ENCODE peak calls at places on chromosomes 11 and 22, in eight cellular contexts. L is upper lobe of right lung, X is testis, O is neural progenitor cell, T is SJSA1, A is stomach, N is RWPE2, E is right lobe of liver. M is an unnamed sample. For H3K9me3, the result is how much of the 10 kb centered on the place peaks cover.

GRCh38 chr22:40334899-40335298 is 11.4 kb upstream of the ADSL start:
- DNase-seq in L (no peak), X (no peak), O (no peak), T (no peak), A (no peak), N (no peak), E (no peak), M (no peak)

GRCh38 chr11:82174610-82175009 is 559.1 kb downstream of the FAM181B start:
- DNase-seq in L (no peak), X (no peak), O (peak), T (no peak), A (no peak), N (no peak), E (no peak), M (no peak)

GRCh38 chr11:69149646-69150045 is 6.1 kb upstream of the SMIM38 start:
- DNase-seq in L (peak), X (no peak), O (no peak), T (no peak), A (no peak), N (no peak), E (no peak), M (no peak)

GRCh38 chr11:125423247-125423849 is 72.7 kb downstream of the FEZ1 start:
- DNase-seq in L (no peak), X (no peak), O (no peak), T (no peak), A (no peak), N (no peak), E (no peak), M (no peak)

GRCh38 chr11:417652-418342 is 3.0 kb upstream of the SIGIRR start:
- DNase-seq in L (no peak), X (no peak), O (no peak), T (no peak), A (no peak), N (no peak), E (peak), M (no peak)

GRCh38 chr22:22827187-22827948 is 60.2 kb upstream of the IGLL5 start:
- DNase-seq in L (no peak), X (no peak), O (no peak), T (no peak), A (no peak), N (no peak), E (no peak), M (no peak)

GRCh38 chr11:2754008-2754407 is 54.2 kb upstream of the KCNQ1OT1 start:
- DNase-seq in L (peak), X (no peak), O (no peak), T (no peak), A (no peak), N (peak), E (peak), M (no peak)

GRCh38 chr22:45608763-45609180 is 62.9 kb upstream of the ATXN10 start:
- DNase-seq in L (no peak), X (no peak), O (no peak), T (peak), A (no peak), N (no peak), E (no peak), M (no peak)

GRCh38 chr22:31039393-31039792 is 41.7 kb upstream of the SMTN start:
- DNase-seq in L (no peak), X (peak), O (no peak), T (no peak), A (no peak), N (no peak), E (no peak), M (peak)

GRCh38 chr11:126494831-126495230 is 139.3 kb downstream of the ST3GAL4 start:
- DNase-seq in L (peak), X (no peak), O (no peak), T (no peak), A (no peak), N (no peak), E (no peak), M (no peak)

GRCh38 chr11:12052676-12053605 is 44.5 kb upstream of the DKK3 start:
- DNase-seq in L (no peak), X (no peak), O (no peak), T (no peak), A (no peak), N (no peak), E (peak), M (no peak)

GRCh38 chr11:79414644-79415317 is 26.0 kb downstream of the TENM4 start:
- DNase-seq in L (no peak), X (no peak), O (no peak), T (no peak), A (no peak), N (no peak), E (no peak), M (no peak)

GRCh38 chr22:45170001-45170466 is 6.3 kb downstream of the NUP50 start:
- DNase-seq in L (no peak), X (peak), O (no peak), T (no peak), A (no peak), N (no peak), E (no peak), M (no peak)

GRCh38 chr11:121291896-121292502 is 572 bp upstream of the SC5D start:
- DNase-seq in L (no peak), X (no peak), O (no peak), T (no peak), A (no peak), N (no peak), E (no peak), M (no peak)

GRCh38 chr11:65716774-65717405 is 3.7 kb downstream of the RNASEH2C start:
- DNase-seq in L (no peak), X (no peak), O (no peak), T (no peak), A (no peak), N (no peak), E (no peak), M (no peak)

GRCh38 chr11:14435717-14436116 is 63.9 kb downstream of the COPB1 start:
- DNase-seq in L (no peak), X (no peak), O (no peak), T (no peak), A (no peak), N (no peak), E (no peak), M (no peak)

GRCh38 chr22:29816539-29816938 is 21.5 kb downstream of the ASCC2 start:
- DNase-seq in L (no peak), X (no peak), O (no peak), T (no peak), A (no peak), N (no peak), E (no peak), M (no peak)

GRCh38 chr22:31436132-31436531 is 36.7 kb downstream of the DRG1 start:
- DNase-seq in L (no peak), X (no peak), O (no peak), T (no peak), A (no peak), N (no peak), E (no peak), M (no peak)

GRCh38 chr11:16321148-16321547 is 35.2 kb downstream of the SOX6 start:
- DNase-seq in L (no peak), X (no peak), O (no peak), T (no peak), A (no peak), N (no peak), E (no peak), M (no peak)

GRCh38 chr11:22869325-22869724 is 9.1 kb upstream of the CCDC179 start:
- DNase-seq in L (no peak), X (no peak), O (no peak), T (no peak), A (no peak), N (no peak), E (no peak), M (no peak)

GRCh38 chr22:22210889-22211833 is 33.4 kb upstream of the VPREB1 start:
- DNase-seq in L (no peak), X (no peak), O (no peak), T (no peak), A (no peak), N (no peak), E (no peak), M (no peak)

GRCh38 chr11:1020211-1020905 is 16.2 kb downstream of the MUC6 start:
- DNase-seq in L (no peak), X (no peak), O (no peak), T (no peak), A (no peak), N (no peak), E (no peak), M (no peak)

GRCh38 chr11:100927579-100927978 is 202.0 kb downstream of the PGR start:
- DNase-seq in L (no peak), X (no peak), O (peak), T (no peak), A (no peak), N (no peak), E (no peak), M (no peak)

GRCh38 chr22:25076281-25076680 is 123.4 kb upstream of the CRYBB3 start:
- DNase-seq in L (no peak), X (no peak), O (no peak), T (no peak), A (no peak), N (no peak), E (no peak), M (no peak)

GRCh38 chr22:30876221-30876751 is 92.3 kb downstream of the MORC2 start:
- DNase-seq in L (peak), X (no peak), O (no peak), T (no peak), A (no peak), N (no peak), E (peak), M (no peak)

GRCh38 chr22:36237462-36238347 is 1.6 kb downstream of the APOL2 start:
- DNase-seq in L (no peak), X (no peak), O (no peak), T (peak), A (no peak), N (no peak), E (peak), M (no peak)

GRCh38 chr11:85806876-85807275 is 4.1 kb downstream of the SYTL2 start:
- DNase-seq in L (no peak), X (no peak), O (no peak), T (no peak), A (no peak), N (no peak), E (no peak), M (no peak)

GRCh38 chr22:43854151-43854785 is 8.0 kb downstream of the SULT4A1 start:
- DNase-seq in L (peak), X (no peak), O (no peak), T (no peak), A (no peak), N (no peak), E (no peak), M (no peak)

GRCh38 chr11:75577198-75577597 is 15.1 kb downstream of the SERPINH1 start:
- DNase-seq in L (peak), X (peak), O (peak), T (no peak), A (peak), N (no peak), E (peak), M (no peak)

GRCh38 chr22:27220349-27220748 is 563.0 kb downstream of the MIAT start:
- DNase-seq in L (no peak), X (no peak), O (no peak), T (no peak), A (no peak), N (no peak), E (no peak), M (no peak)

DNA sequence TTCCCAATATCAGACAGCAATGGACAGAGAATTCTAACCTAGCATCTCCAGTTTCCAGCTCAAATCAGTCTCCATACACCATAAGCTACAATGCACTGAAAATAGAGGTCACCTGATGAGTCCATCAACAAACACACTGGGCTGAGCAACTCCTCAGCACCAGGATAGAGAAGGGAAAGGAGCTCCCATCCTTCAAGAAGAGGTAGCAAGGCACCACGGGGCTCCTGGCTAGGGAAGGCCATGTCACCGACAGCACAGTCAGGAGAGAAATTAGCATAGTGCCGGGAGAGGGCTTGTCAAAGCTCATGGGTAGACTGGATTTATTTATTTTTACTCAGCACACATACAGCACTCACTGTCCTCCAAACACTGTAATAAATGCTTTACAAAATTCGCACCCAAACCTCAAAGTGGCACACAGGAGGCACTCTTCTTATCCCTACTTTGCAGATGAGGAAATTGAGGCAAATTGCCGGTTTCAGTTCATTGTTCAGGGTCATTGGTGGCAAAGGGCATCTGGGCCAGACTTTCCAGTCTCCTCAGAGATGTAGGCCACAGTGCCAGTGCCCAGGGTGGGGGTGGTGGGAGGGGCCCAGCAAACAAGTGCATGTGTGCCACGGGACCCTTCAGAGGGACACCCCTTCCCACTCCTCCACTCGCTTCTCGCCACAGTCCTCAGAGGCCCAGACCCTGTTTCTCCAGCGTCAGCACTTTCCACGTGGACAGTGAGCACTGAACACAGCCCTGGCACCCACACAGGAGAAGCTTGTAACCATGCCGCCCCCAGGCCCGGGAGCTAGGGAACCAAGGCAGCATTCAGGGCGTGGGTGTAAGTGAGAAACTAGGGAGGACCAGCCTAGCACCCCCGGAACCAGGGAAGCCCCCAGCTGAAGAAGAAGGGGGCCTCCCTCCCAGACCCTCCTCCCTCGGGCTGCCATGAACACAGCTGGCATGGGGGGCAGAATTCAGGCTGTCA is 1417.4 kb downstream of the TBC1D22A start:
- DNase-seq in L (no peak), X (no peak), O (no peak), T (peak), A (no peak), N (no peak), E (no peak), M (no peak)
- H3K9me3 ChIP-seq in L (under half), X (under half), O (under half), T (under half), A (under half), N (under half), E (under half), M (under half)

DNA sequence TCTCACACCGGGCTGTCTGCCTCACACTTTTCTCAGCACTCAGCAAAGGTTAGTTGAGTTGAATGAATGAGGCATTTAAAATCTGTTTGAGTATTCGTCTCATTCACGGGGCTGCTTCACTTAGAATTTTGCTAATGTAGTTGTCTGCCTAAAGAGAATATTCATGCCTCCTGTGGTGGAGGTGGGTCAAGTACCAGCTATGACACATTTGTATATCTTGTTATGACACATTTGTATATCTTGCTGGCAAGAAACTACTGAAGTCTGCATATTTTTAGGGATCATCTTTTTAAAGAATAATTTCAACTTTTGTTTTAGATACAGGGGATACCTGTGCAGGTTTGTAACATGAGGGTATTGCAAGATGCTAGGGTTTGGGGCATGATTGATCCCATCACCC is 43.1 kb downstream of the LDLRAD3 start:
- DNase-seq in L (no peak), X (no peak), O (no peak), T (no peak), A (no peak), N (no peak), E (no peak), M (no peak)
- H3K9me3 ChIP-seq in L (under half), X (under half), O (under half), T (under half), A (under half), N (under half), E (under half), M (under half)

GRCh38 chr22:48545976-48546375 is 1281.7 kb downstream of the BRD1 start:
- DNase-seq in L (no peak), X (no peak), O (no peak), T (no peak), A (no peak), N (no peak), E (no peak), M (no peak)
- H3K9me3 ChIP-seq in L (under half), X (under half), O (under half), T (under half), A (under half), N (under half), E (under half), M (under half)

GRCh38 chr22:47017245-47017644 is 254.8 kb downstream of the TBC1D22A start:
- DNase-seq in L (peak), X (no peak), O (no peak), T (no peak), A (peak), N (no peak), E (no peak), M (no peak)

GRCh38 chr22:47014946-47015345 is 252.5 kb downstream of the TBC1D22A start:
- DNase-seq in L (peak), X (no peak), O (no peak), T (no peak), A (peak), N (no peak), E (no peak), M (no peak)

GRCh38 chr22:47018010-47018910 is 255.8 kb downstream of the TBC1D22A start:
- DNase-seq in L (peak), X (no peak), O (no peak), T (no peak), A (peak), N (no peak), E (no peak), M (no peak)

GRCh38 chr22:47015589-47016178 is 253.2 kb downstream of the TBC1D22A start:
- DNase-seq in L (peak), X (no peak), O (no peak), T (no peak), A (peak), N (no peak), E (no peak), M (no peak)

DNA sequence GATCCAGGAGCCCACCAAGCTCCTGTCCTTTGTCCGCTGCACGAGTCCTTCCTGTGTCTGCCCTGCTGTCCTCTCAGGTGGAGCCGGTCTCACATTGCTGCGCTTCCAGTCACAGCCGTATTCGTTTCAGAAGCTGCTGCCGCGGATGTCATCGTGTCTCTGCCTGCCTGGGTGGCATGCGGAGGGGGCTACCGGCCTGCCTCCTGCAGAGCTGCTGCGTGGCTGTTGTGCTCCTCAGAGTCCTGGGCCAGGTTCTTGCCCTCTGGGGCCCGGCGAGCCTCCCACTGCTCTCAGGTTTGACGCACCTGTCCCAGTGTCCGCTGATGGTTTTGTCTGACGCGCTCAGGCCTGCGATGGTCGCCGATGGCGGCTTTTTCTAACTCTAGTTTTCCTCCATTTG is 254.2 kb downstream of the TBC1D22A start:
- DNase-seq in L (peak), X (no peak), O (no peak), T (no peak), A (peak), N (no peak), E (no peak), M (no peak)
- H3K9me3 ChIP-seq in L (under half), X (under half), O (under half), T (under half), A (under half), N (under half), E (under half), M (under half)

DNA sequence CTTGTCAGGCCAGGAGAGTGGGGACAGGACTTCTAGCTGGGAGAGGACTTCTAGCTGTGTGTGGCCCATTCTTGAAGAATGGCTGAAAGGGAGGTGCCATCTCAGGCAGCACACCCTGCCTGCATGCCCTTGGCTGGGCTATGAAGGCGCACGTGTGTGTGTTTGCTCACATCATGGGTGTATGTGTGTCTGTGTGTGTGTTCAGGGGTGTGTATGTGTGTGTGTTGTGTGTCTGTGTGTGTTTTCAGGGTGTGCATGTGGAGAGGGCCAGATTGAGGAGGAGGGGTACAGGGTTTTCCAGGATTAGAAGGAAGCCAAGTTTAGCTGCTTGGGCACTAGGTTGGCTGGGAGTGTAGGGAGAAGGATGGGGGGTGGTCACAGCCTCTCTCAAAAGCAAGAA is 16.6 kb downstream of the TP53I11 start:
- DNase-seq in L (no peak), X (no peak), O (no peak), T (no peak), A (no peak), N (no peak), E (no peak), M (no peak)
- H3K9me3 ChIP-seq in L (under half), X (under half), O (under half), T (under half), A (under half), N (under half), E (under half), M (under half)

GRCh38 chr11:71183878-71184277 is 68.5 kb downstream of the SHANK2 start:
- DNase-seq in L (peak), X (no peak), O (no peak), T (no peak), A (no peak), N (no peak), E (peak), M (no peak)

GRCh38 chr11:71184421-71185210 is 67.8 kb downstream of the SHANK2 start:
- DNase-seq in L (peak), X (no peak), O (no peak), T (no peak), A (no peak), N (peak), E (peak), M (no peak)

GRCh38 chr11:71182791-71183556 is 69.4 kb downstream of the SHANK2 start:
- DNase-seq in L (no peak), X (no peak), O (no peak), T (no peak), A (no peak), N (no peak), E (peak), M (no peak)

GRCh38 chr11:71186861-71187260 is 65.5 kb downstream of the SHANK2 start:
- DNase-seq in L (peak), X (no peak), O (no peak), T (no peak), A (no peak), N (peak), E (no peak), M (no peak)

GRCh38 chr11:71185411-71185810 is 67.0 kb downstream of the SHANK2 start:
- DNase-seq in L (no peak), X (no peak), O (no peak), T (no peak), A (no peak), N (no peak), E (no peak), M (no peak)
- H3K9me3 ChIP-seq in L (under half), X (under half), O (under half), T (under half), A (under half), N (under half), E (under half), M (under half)

DNA sequence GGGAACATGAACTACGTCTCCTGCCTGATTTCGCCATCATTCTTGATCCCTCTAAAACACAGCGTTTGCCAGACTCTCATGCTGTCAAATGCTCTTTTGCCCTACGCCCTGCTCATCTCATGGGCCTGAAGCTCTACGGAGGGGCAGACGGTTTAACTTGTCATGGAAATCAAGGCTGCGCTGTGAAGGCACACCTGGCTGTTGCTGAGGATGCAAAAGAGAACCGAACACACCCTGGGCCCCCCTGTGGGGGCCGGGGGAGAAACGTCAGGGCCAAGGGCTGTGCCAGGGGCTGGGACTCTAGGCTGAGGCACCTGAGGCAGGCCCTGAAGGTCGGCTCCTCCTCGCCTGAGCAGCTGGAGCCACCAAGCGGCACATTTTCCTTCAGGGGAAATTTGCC is 957.2 kb downstream of the BRD1 start:
- DNase-seq in L (peak), X (no peak), O (no peak), T (no peak), A (no peak), N (peak), E (no peak), M (no peak)
- H3K9me3 ChIP-seq in L (under half), X (under half), O (under half), T (under half), A (under half), N (under half), E (under half), M (under half)

GRCh38 chr11:87043894-87044293 is 6.2 kb downstream of the TMEM135 start:
- DNase-seq in L (no peak), X (no peak), O (no peak), T (no peak), A (no peak), N (no peak), E (no peak), M (no peak)
- H3K9me3 ChIP-seq in L (under half), X (under half), O (under half), T (under half), A (under half), N (under half), E (under half), M (under half)